ENCODE peak calls at places on chromosomes 16 and 17, in five cellular contexts. One of them, this sample, is unnamed.
A peak's percentile ranks its signal among the peaks of the same experiment; 100 is the strongest.

GRCh38 chr17:77054926-77055325 is 85.8 kb upstream of the SEC14L1 start:
- DNase-seq in breast epithelium: no peak
- DNase-seq in tibial artery: no peak
- DNase-seq in A673: no peak
- DNase-seq in AG04450: no peak
- DNase-seq in this sample: no peak

GRCh38 chr16:27245276-27246231 is 23.0 kb downstream of the NSMCE1 start:
- DNase-seq in AG04450: no peak
- DNase-seq in tibial artery: peak; percentile 71
- DNase-seq in A673: no peak
- DNase-seq in breast epithelium: no peak
- DNase-seq in this sample: no peak

GRCh38 chr17:8556074-8556473 is 74.5 kb downstream of the MYH10 start:
- DNase-seq in AG04450: no peak
- DNase-seq in breast epithelium: no peak
- DNase-seq in A673: no peak
- DNase-seq in tibial artery: no peak
- DNase-seq in this sample: no peak

GRCh38 chr16:83762141-83763024 is 45.4 kb upstream of the HSBP1 start:
- DNase-seq in A673: no peak
- DNase-seq in breast epithelium: no peak
- DNase-seq in AG04450: no peak
- DNase-seq in tibial artery: no peak
- DNase-seq in this sample: no peak

GRCh38 chr17:68457168-68457538 is at the start of gene WIPI1:
- DNase-seq in breast epithelium: no peak
- DNase-seq in tibial artery: peak; percentile 54
- DNase-seq in A673: peak; percentile 28
- DNase-seq in AG04450: no peak
- DNase-seq in this sample: peak; percentile 43

GRCh38 chr16:1150511-1150982 is 2.4 kb upstream of the CACNA1H start:
- DNase-seq in breast epithelium: no peak
- DNase-seq in A673: peak; percentile 67
- DNase-seq in tibial artery: no peak
- DNase-seq in AG04450: no peak
- DNase-seq in this sample: no peak

GRCh38 chr17:47615766-47616424 is 33.8 kb upstream of the KPNB1 start:
- DNase-seq in A673: peak; percentile 51
- DNase-seq in AG04450: no peak
- DNase-seq in breast epithelium: no peak
- DNase-seq in tibial artery: no peak
- DNase-seq in this sample: no peak

GRCh38 chr17:31391496-31391949 is at the start of gene RAB11FIP4:
- DNase-seq in breast epithelium: no peak
- DNase-seq in tibial artery: no peak
- DNase-seq in A673: peak; percentile 24
- DNase-seq in AG04450: no peak
- DNase-seq in this sample: no peak

GRCh38 chr16:88941933-88942909 is 34.8 kb downstream of the CBFA2T3 start:
- DNase-seq in AG04450: no peak
- DNase-seq in tibial artery: no peak
- DNase-seq in A673: peak; percentile 71
- DNase-seq in breast epithelium: no peak
- DNase-seq in this sample: no peak

GRCh38 chr17:37292429-37293139 is 83.2 kb upstream of the C17orf78 start:
- DNase-seq in A673: peak; percentile 46
- DNase-seq in tibial artery: no peak
- DNase-seq in AG04450: no peak
- DNase-seq in breast epithelium: no peak
- DNase-seq in this sample: no peak

GRCh38 chr16:1003551-1004347 is 22.2 kb downstream of the SOX8 start:
- DNase-seq in A673: no peak
- DNase-seq in breast epithelium: no peak
- DNase-seq in AG04450: no peak
- DNase-seq in tibial artery: no peak
- DNase-seq in this sample: no peak

GRCh38 chr17:64441772-64442549 is 7.0 kb upstream of the MILR1 start:
- DNase-seq in A673: no peak
- DNase-seq in breast epithelium: no peak
- DNase-seq in tibial artery: peak; percentile 58
- DNase-seq in AG04450: no peak
- DNase-seq in this sample: no peak

GRCh38 chr16:88128556-88128955 is 177.3 kb downstream of the BANP start:
- DNase-seq in tibial artery: no peak
- DNase-seq in A673: no peak
- DNase-seq in AG04450: no peak
- DNase-seq in breast epithelium: no peak
- DNase-seq in this sample: no peak

GRCh38 chr16:546909-547770 is 13.1 kb upstream of the PRR35 start:
- DNase-seq in AG04450: no peak
- DNase-seq in tibial artery: peak; percentile 45
- DNase-seq in breast epithelium: peak; percentile 75
- DNase-seq in A673: peak; percentile 83
- DNase-seq in this sample: peak; percentile 77

GRCh38 chr16:67244387-67245188 is 2.7 kb downstream of the FHOD1 start:
- DNase-seq in A673: peak; percentile 95
- DNase-seq in tibial artery: peak; percentile 81
- DNase-seq in breast epithelium: peak; percentile 64
- DNase-seq in AG04450: no peak
- DNase-seq in this sample: no peak

GRCh38 chr16:1069154-1069553 is 3.4 kb upstream of the SSTR5 start:
- DNase-seq in AG04450: no peak
- DNase-seq in A673: no peak
- DNase-seq in breast epithelium: no peak
- DNase-seq in tibial artery: no peak
- DNase-seq in this sample: no peak

GRCh38 chr17:37301288-37301687 is 74.5 kb upstream of the C17orf78 start:
- DNase-seq in A673: peak; percentile 32
- DNase-seq in breast epithelium: no peak
- DNase-seq in tibial artery: no peak
- DNase-seq in AG04450: no peak
- DNase-seq in this sample: peak; percentile 17

GRCh38 chr17:33137411-33137810 is 145.8 kb downstream of the SPACA3 start:
- DNase-seq in AG04450: no peak
- DNase-seq in tibial artery: no peak
- DNase-seq in A673: peak; percentile 83
- DNase-seq in breast epithelium: no peak
- DNase-seq in this sample: no peak

GRCh38 chr16:585351-585750 is 4.5 kb upstream of the RAB40C start:
- DNase-seq in tibial artery: no peak
- DNase-seq in breast epithelium: no peak
- DNase-seq in AG04450: no peak
- DNase-seq in A673: no peak
- DNase-seq in this sample: no peak

GRCh38 chr17:28385037-28385797 is 13.7 kb downstream of the SARM1 start:
- DNase-seq in AG04450: no peak
- DNase-seq in tibial artery: no peak
- DNase-seq in A673: no peak
- DNase-seq in breast epithelium: peak; percentile 50
- DNase-seq in this sample: no peak

GRCh38 chr17:28384281-28385036 is 13.0 kb downstream of the SARM1 start:
- DNase-seq in AG04450: no peak
- DNase-seq in tibial artery: peak; percentile 49
- DNase-seq in breast epithelium: no peak
- DNase-seq in A673: no peak
- DNase-seq in this sample: peak; percentile 71

GRCh38 chr17:28379814-28380571 is 8.5 kb downstream of the SARM1 start:
- DNase-seq in tibial artery: no peak
- DNase-seq in breast epithelium: no peak
- DNase-seq in A673: no peak
- DNase-seq in AG04450: no peak
- DNase-seq in this sample: no peak

GRCh38 chr17:28380572-28380907 is 9.0 kb downstream of the SARM1 start:
- DNase-seq in A673: no peak
- DNase-seq in tibial artery: no peak
- DNase-seq in breast epithelium: no peak
- DNase-seq in AG04450: no peak
- DNase-seq in this sample: no peak

GRCh38 chr17:28381141-28381825 is 9.8 kb downstream of the SARM1 start:
- DNase-seq in tibial artery: no peak
- DNase-seq in breast epithelium: no peak
- DNase-seq in A673: no peak
- DNase-seq in AG04450: no peak
- DNase-seq in this sample: no peak
- TF ChIP-seq CTCF in tibial artery: no peak
- TF ChIP-seq CTCF in breast epithelium: no peak
- TF ChIP-seq CTCF in A673: no peak
- TF ChIP-seq CTCF in AG04450: no peak
- TF ChIP-seq CTCF in this sample: no peak

GRCh38 chr17:42609182-42609813 is at the start of the genes RETREG3 and TUBG1:
- DNase-seq in breast epithelium: peak; percentile 98
- DNase-seq in AG04450: peak; percentile 99
- DNase-seq in tibial artery: peak; percentile 98
- DNase-seq in A673: peak; percentile 96
- DNase-seq in this sample: peak; percentile 98
- TF ChIP-seq CTCF in breast epithelium: peak; percentile 58
- TF ChIP-seq CTCF in AG04450: no peak
- TF ChIP-seq CTCF in tibial artery: peak; percentile 43
- TF ChIP-seq CTCF in A673: no peak
- TF ChIP-seq CTCF in this sample: no peak

GRCh38 chr17:50479522-50480141 is 972 bp downstream of the RSAD1 start:
- DNase-seq in tibial artery: peak; percentile 72
- DNase-seq in AG04450: peak; percentile 56
- DNase-seq in A673: peak; percentile 90
- DNase-seq in breast epithelium: peak; percentile 75
- DNase-seq in this sample: peak; percentile 79
- TF ChIP-seq CTCF in tibial artery: peak; percentile 25
- TF ChIP-seq CTCF in AG04450: peak; percentile 60
- TF ChIP-seq CTCF in A673: peak; percentile 62
- TF ChIP-seq CTCF in breast epithelium: peak; percentile 54
- TF ChIP-seq CTCF in this sample: peak; percentile 52

GRCh38 chr16:30980434-30980833 is 4.6 kb upstream of the HSD3B7 start:
- DNase-seq in tibial artery: no peak
- DNase-seq in A673: no peak
- DNase-seq in breast epithelium: no peak
- DNase-seq in AG04450: no peak
- DNase-seq in this sample: no peak

GRCh38 chr16:30979170-30980067 is 5.6 kb upstream of the HSD3B7 start:
- DNase-seq in tibial artery: no peak
- DNase-seq in AG04450: no peak
- DNase-seq in A673: no peak
- DNase-seq in breast epithelium: no peak
- DNase-seq in this sample: no peak

GRCh38 chr16:30976486-30976885 is 8.5 kb upstream of the HSD3B7 start:
- DNase-seq in AG04450: no peak
- DNase-seq in A673: no peak
- DNase-seq in tibial artery: no peak
- DNase-seq in breast epithelium: no peak
- DNase-seq in this sample: no peak

GRCh38 chr16:30980068-30980371 is 5.0 kb upstream of the HSD3B7 start:
- DNase-seq in tibial artery: no peak
- DNase-seq in breast epithelium: no peak
- DNase-seq in A673: no peak
- DNase-seq in AG04450: no peak
- DNase-seq in this sample: no peak

DNA sequence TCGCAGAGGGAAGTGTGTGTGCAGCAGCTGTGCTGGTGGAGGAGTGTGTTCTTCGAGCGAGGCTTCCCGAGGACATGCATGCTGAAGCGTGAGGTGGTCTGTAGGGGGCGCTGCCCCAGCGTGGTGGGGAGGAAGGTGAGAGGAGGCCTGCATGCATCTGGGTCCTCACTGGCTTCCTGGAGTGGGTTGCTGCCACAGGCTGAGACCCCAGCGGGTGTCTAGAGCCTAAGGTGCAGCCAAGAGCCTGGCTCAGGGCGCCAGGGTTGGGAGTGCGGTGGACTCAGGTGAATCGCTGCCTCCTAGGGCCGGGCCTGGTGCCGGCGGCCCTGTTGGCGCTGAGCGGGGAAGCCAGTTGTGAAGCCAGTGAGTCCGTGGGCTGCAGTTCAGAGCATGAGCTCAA is 7.5 kb upstream of the HSD3B7 start:
- DNase-seq in breast epithelium: no peak
- DNase-seq in tibial artery: no peak
- DNase-seq in AG04450: no peak
- DNase-seq in A673: peak; percentile 58
- DNase-seq in this sample: no peak
- TF ChIP-seq CTCF in breast epithelium: no peak
- TF ChIP-seq CTCF in tibial artery: no peak
- TF ChIP-seq CTCF in AG04450: peak; percentile 30
- TF ChIP-seq CTCF in A673: peak; percentile 57
- TF ChIP-seq CTCF in this sample: no peak

GRCh38 chr17:82108999-82109480 is 11.0 kb upstream of the FASN start:
- DNase-seq in breast epithelium: no peak
- DNase-seq in tibial artery: no peak
- DNase-seq in A673: no peak
- DNase-seq in AG04450: no peak
- DNase-seq in this sample: no peak

GRCh38 chr17:82106697-82107305 is 8.8 kb upstream of the FASN start:
- DNase-seq in breast epithelium: no peak
- DNase-seq in AG04450: no peak
- DNase-seq in A673: no peak
- DNase-seq in tibial artery: no peak
- DNase-seq in this sample: no peak

GRCh38 chr17:82108038-82108998 is 10.3 kb upstream of the FASN start:
- DNase-seq in tibial artery: no peak
- DNase-seq in A673: no peak
- DNase-seq in AG04450: no peak
- DNase-seq in breast epithelium: no peak
- DNase-seq in this sample: no peak

GRCh38 chr17:82105882-82106696 is 8.1 kb upstream of the FASN start:
- DNase-seq in AG04450: no peak
- DNase-seq in tibial artery: no peak
- DNase-seq in breast epithelium: peak; percentile 88
- DNase-seq in A673: peak; percentile 64
- DNase-seq in this sample: peak; percentile 91

DNA sequence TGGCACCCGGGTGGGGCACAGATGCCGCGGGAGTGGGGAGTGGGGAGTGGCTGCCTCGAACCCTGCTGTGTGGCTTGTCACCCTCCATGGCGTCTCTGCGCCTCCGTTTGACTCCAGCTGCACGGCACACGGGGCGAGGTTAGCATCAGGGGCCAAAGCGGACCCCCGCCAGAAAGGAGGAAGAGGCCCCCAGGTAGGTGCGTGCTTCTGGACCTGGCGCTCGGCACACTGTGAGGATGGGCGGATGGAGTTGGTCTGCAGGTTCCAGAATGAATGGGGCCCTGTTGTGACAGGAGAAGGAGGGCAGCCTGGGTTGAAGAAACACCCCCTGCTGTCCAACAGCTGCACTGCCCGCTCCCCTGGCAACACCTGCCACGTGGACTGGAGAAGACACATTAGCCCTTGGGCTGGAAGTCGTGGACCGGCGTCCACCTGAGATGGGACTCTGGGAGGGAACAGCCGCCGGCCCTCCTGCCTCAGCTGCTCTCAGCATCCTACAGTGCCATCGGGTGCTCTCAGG is 9.4 kb upstream of the FASN start:
- DNase-seq in tibial artery: no peak
- DNase-seq in breast epithelium: no peak
- DNase-seq in AG04450: no peak
- DNase-seq in A673: no peak
- DNase-seq in this sample: no peak
- TF ChIP-seq CTCF in tibial artery: no peak
- TF ChIP-seq CTCF in breast epithelium: peak; percentile 14
- TF ChIP-seq CTCF in AG04450: peak; percentile 32
- TF ChIP-seq CTCF in A673: no peak
- TF ChIP-seq CTCF in this sample: peak; percentile 37